ENCODE peak calls at places on chromosome 2, in eight cellular contexts. J, Q, S, P, O, D, H and X are unnamed samples.

GRCh38 chr2:20178404-20179178 is 46.3 kb downstream of the SDC1 start:
- DNase-seq in S (no peak), D (no peak), P (no peak), H (no peak), Q (no peak), O (no peak), J (no peak), X (no peak)

GRCh38 chr2:240208096-240208495 is 67.6 kb upstream of the OTOS start:
- DNase-seq in H (no peak), P (no peak), S (no peak), J (no peak), D (no peak), O (no peak), Q (no peak), X (peak)

GRCh38 chr2:96520697-96521096 is 15.5 kb upstream of the NEURL3 start:
- DNase-seq in H (no peak), J (no peak), Q (no peak), P (no peak), O (no peak), S (no peak), D (no peak), X (no peak)

GRCh38 chr2:147398301-147398700 is 446.5 kb upstream of the ACVR2A start:
- DNase-seq in D (no peak), Q (no peak), O (no peak), P (no peak), S (no peak), H (no peak), J (no peak), X (no peak)

GRCh38 chr2:48305569-48305968 is 224.4 kb upstream of the STON1 start:
- DNase-seq in Q (no peak), H (no peak), J (no peak), D (no peak), S (no peak), O (no peak), P (no peak), X (no peak)

GRCh38 chr2:121505005-121505404 is 25.7 kb upstream of the RNU4ATAC start:
- DNase-seq in H (no peak), P (no peak), J (no peak), S (peak), O (no peak), D (no peak), Q (no peak), X (no peak)

GRCh38 chr2:134457765-134458202 is 203.9 kb downstream of the MGAT5 start:
- DNase-seq in Q (no peak), P (no peak), J (no peak), O (no peak), D (no peak), S (no peak), H (no peak), X (no peak)

GRCh38 chr2:178152033-178152432 is 39.8 kb downstream of the RBM45 start:
- DNase-seq in J (no peak), H (no peak), P (no peak), D (no peak), S (no peak), O (no peak), Q (no peak), X (no peak)

GRCh38 chr2:48414640-48414979 is 115.3 kb upstream of the STON1 start:
- DNase-seq in O (no peak), H (no peak), Q (peak), J (no peak), D (no peak), S (no peak), P (no peak), X (no peak)

GRCh38 chr2:96100893-96101304 is 15.5 kb downstream of the ADRA2B start:
- DNase-seq in Q (no peak), S (no peak), O (no peak), D (no peak), H (no peak), J (no peak), P (no peak), X (peak)

GRCh38 chr2:191929288-191929687 is 82.4 kb upstream of the CAVIN2 start:
- DNase-seq in S (no peak), D (no peak), H (no peak), P (no peak), Q (no peak), J (no peak), O (no peak), X (no peak)

GRCh38 chr2:119431155-119431975 is at the start of gene TMEM37:
- DNase-seq in J (peak), S (peak), P (no peak), D (no peak), Q (peak), H (no peak), O (peak), X (no peak)

GRCh38 chr2:69099541-69099940 is 86.6 kb downstream of the ANTXR1 start:
- DNase-seq in D (no peak), Q (no peak), H (no peak), J (no peak), P (no peak), O (no peak), S (no peak), X (no peak)

GRCh38 chr2:215811409-215812355 is 201.7 kb downstream of the MREG start:
- DNase-seq in O (no peak), S (no peak), J (no peak), P (peak), D (no peak), Q (no peak), H (no peak), X (no peak)

GRCh38 chr2:175627405-175627804 is 374.7 kb downstream of the LNPK start:
- DNase-seq in Q (no peak), H (no peak), S (no peak), J (no peak), D (no peak), P (no peak), O (no peak), X (no peak)

GRCh38 chr2:74847075-74847858 is 13.3 kb downstream of the HK2 start:
- DNase-seq in J (no peak), S (no peak), O (no peak), P (no peak), H (no peak), D (no peak), Q (no peak), X (no peak)

GRCh38 chr2:161332568-161332967 is 24.3 kb downstream of the PSMD14 start:
- DNase-seq in J (no peak), P (no peak), H (no peak), S (no peak), Q (no peak), D (no peak), O (no peak), X (no peak)

GRCh38 chr2:237711458-237712150 is 84.2 kb downstream of the LRRFIP1 start:
- DNase-seq in P (no peak), Q (no peak), S (no peak), D (no peak), H (no peak), J (no peak), O (no peak), X (no peak)

GRCh38 chr2:37798315-37799005 is 126.6 kb upstream of the RMDN2 start:
- DNase-seq in Q (no peak), J (no peak), S (no peak), H (no peak), O (no peak), P (peak), D (no peak), X (no peak)

GRCh38 chr2:132515010-132515409 is 98.4 kb downstream of the GPR39 start:
- DNase-seq in P (no peak), O (no peak), D (no peak), H (no peak), S (no peak), Q (no peak), J (no peak), X (no peak)

GRCh38 chr2:8494589-8494988 is 187.3 kb upstream of the ID2 start:
- DNase-seq in H (no peak), S (no peak), D (no peak), Q (no peak), J (no peak), O (no peak), P (no peak), X (no peak)

GRCh38 chr2:46351388-46352141 is 54.4 kb downstream of the EPAS1 start:
- DNase-seq in J (no peak), O (no peak), P (no peak), H (peak), S (no peak), D (peak), Q (no peak), X (no peak)

GRCh38 chr2:196218109-196218508 is 46.7 kb upstream of the STK17B start:
- DNase-seq in J (no peak), D (no peak), Q (no peak), P (no peak), H (no peak), O (no peak), S (no peak), X (no peak)

GRCh38 chr2:201781583-201782051 is 884 bp upstream of the ALS2 start:
- DNase-seq in S (no peak), H (no peak), Q (no peak), J (peak), O (no peak), D (peak), P (no peak), X (peak)

GRCh38 chr2:142286618-142287017 is 155.8 kb upstream of the LRP1B start:
- DNase-seq in O (no peak), Q (no peak), S (no peak), H (no peak), J (no peak), D (no peak), P (no peak), X (no peak)

GRCh38 chr2:234476766-234477165 is 20.1 kb downstream of the ARL4C start:
- DNase-seq in H (no peak), O (no peak), J (no peak), D (no peak), S (no peak), P (no peak), Q (no peak), X (no peak)

GRCh38 chr2:102512161-102512560 is 39.1 kb downstream of the SLC9A4 start:
- DNase-seq in D (no peak), P (no peak), O (no peak), Q (no peak), H (no peak), S (no peak), J (no peak), X (no peak)

GRCh38 chr2:73859721-73860586 is 31.2 kb downstream of the STAMBP start:
- DNase-seq in S (peak), Q (no peak), J (no peak), H (no peak), O (no peak), P (no peak), D (no peak), X (no peak)

GRCh38 chr2:237841051-237841450 is 18.4 kb upstream of the RAMP1 start:
- DNase-seq in H (no peak), Q (no peak), S (no peak), J (no peak), D (no peak), O (no peak), P (no peak), X (no peak)